ENCODE peak calls at places on chromosomes 12 and 14, in nine cellular contexts. One of them, this sample, is unnamed.

GRCh38 chr14:99790201-99790977 is 2.8 kb upstream of the EML1 start:
- DNase-seq in A549: no peak
- DNase-seq in RCC 7860: no peak
- DNase-seq in CD8-positive, alpha-beta T cell: no peak
- DNase-seq in Caco-2: no peak
- DNase-seq in T1000: no peak
- DNase-seq in iris pigment epithelial cell: no peak
- DNase-seq in GM23248: no peak
- DNase-seq in NCI-H1694 treated with DMSO at 0.1 percent for 48 hours: no peak
- DNase-seq in this sample: no peak

GRCh38 chr12:64672925-64673409 is 62.7 kb downstream of the RASSF3 start:
- DNase-seq in Caco-2: peak
- DNase-seq in RCC 7860: no peak
- DNase-seq in iris pigment epithelial cell: no peak
- DNase-seq in T1000: no peak
- DNase-seq in NCI-H1694 treated with DMSO at 0.1 percent for 48 hours: peak
- DNase-seq in CD8-positive, alpha-beta T cell: peak
- DNase-seq in GM23248: no peak
- DNase-seq in A549: peak
- DNase-seq in this sample: no peak

GRCh38 chr12:112930350-112930749 is 7.9 kb upstream of the OAS3 start:
- DNase-seq in Caco-2: no peak
- DNase-seq in GM23248: no peak
- DNase-seq in A549: no peak
- DNase-seq in T1000: no peak
- DNase-seq in RCC 7860: no peak
- DNase-seq in CD8-positive, alpha-beta T cell: no peak
- DNase-seq in iris pigment epithelial cell: no peak
- DNase-seq in NCI-H1694 treated with DMSO at 0.1 percent for 48 hours: no peak
- DNase-seq in this sample: no peak

GRCh38 chr12:5796171-5797091 is 148.6 kb downstream of the ANO2 start:
- DNase-seq in Caco-2: peak
- DNase-seq in iris pigment epithelial cell: no peak
- DNase-seq in GM23248: peak
- DNase-seq in T1000: no peak
- DNase-seq in CD8-positive, alpha-beta T cell: no peak
- DNase-seq in NCI-H1694 treated with DMSO at 0.1 percent for 48 hours: no peak
- DNase-seq in RCC 7860: no peak
- DNase-seq in A549: peak
- DNase-seq in this sample: peak

GRCh38 chr12:116892741-116893140 is 11.5 kb upstream of the HRK start:
- DNase-seq in GM23248: no peak
- DNase-seq in T1000: no peak
- DNase-seq in RCC 7860: no peak
- DNase-seq in iris pigment epithelial cell: no peak
- DNase-seq in NCI-H1694 treated with DMSO at 0.1 percent for 48 hours: no peak
- DNase-seq in CD8-positive, alpha-beta T cell: no peak
- DNase-seq in A549: no peak
- DNase-seq in Caco-2: no peak
- DNase-seq in this sample: no peak

GRCh38 chr14:101839236-101839635 is 77.7 kb downstream of the PPP2R5C start:
- DNase-seq in iris pigment epithelial cell: no peak
- DNase-seq in T1000: no peak
- DNase-seq in NCI-H1694 treated with DMSO at 0.1 percent for 48 hours: no peak
- DNase-seq in Caco-2: no peak
- DNase-seq in GM23248: no peak
- DNase-seq in A549: no peak
- DNase-seq in RCC 7860: no peak
- DNase-seq in CD8-positive, alpha-beta T cell: no peak
- DNase-seq in this sample: peak

GRCh38 chr14:105582639-105583038 is 56.3 kb downstream of the TMEM121 start:
- DNase-seq in RCC 7860: no peak
- DNase-seq in A549: no peak
- DNase-seq in iris pigment epithelial cell: peak
- DNase-seq in T1000: no peak
- DNase-seq in NCI-H1694 treated with DMSO at 0.1 percent for 48 hours: no peak
- DNase-seq in GM23248: no peak
- DNase-seq in CD8-positive, alpha-beta T cell: no peak
- DNase-seq in Caco-2: peak
- DNase-seq in this sample: peak

GRCh38 chr14:72780771-72781170 is 113.1 kb downstream of the DPF3 start:
- DNase-seq in NCI-H1694 treated with DMSO at 0.1 percent for 48 hours: no peak
- DNase-seq in A549: no peak
- DNase-seq in RCC 7860: no peak
- DNase-seq in T1000: no peak
- DNase-seq in Caco-2: no peak
- DNase-seq in GM23248: peak
- DNase-seq in CD8-positive, alpha-beta T cell: peak
- DNase-seq in iris pigment epithelial cell: peak
- DNase-seq in this sample: no peak

GRCh38 chr14:75050852-75051555 is at the start of gene MLH3:
- DNase-seq in Caco-2: peak
- DNase-seq in RCC 7860: peak
- DNase-seq in T1000: peak
- DNase-seq in NCI-H1694 treated with DMSO at 0.1 percent for 48 hours: peak
- DNase-seq in GM23248: peak
- DNase-seq in iris pigment epithelial cell: peak
- DNase-seq in A549: peak
- DNase-seq in CD8-positive, alpha-beta T cell: peak
- DNase-seq in this sample: peak

GRCh38 chr12:14545144-14546124 is 22.2 kb downstream of the PLBD1 start:
- DNase-seq in Caco-2: no peak
- DNase-seq in RCC 7860: no peak
- DNase-seq in NCI-H1694 treated with DMSO at 0.1 percent for 48 hours: no peak
- DNase-seq in CD8-positive, alpha-beta T cell: no peak
- DNase-seq in A549: no peak
- DNase-seq in GM23248: no peak
- DNase-seq in iris pigment epithelial cell: no peak
- DNase-seq in T1000: no peak
- DNase-seq in this sample: no peak

GRCh38 chr14:105665951-105666277 is 139.5 kb downstream of the TMEM121 start:
- DNase-seq in NCI-H1694 treated with DMSO at 0.1 percent for 48 hours: no peak
- DNase-seq in A549: no peak
- DNase-seq in GM23248: no peak
- DNase-seq in Caco-2: no peak
- DNase-seq in RCC 7860: no peak
- DNase-seq in iris pigment epithelial cell: no peak
- DNase-seq in CD8-positive, alpha-beta T cell: no peak
- DNase-seq in T1000: no peak
- DNase-seq in this sample: no peak

GRCh38 chr12:57694459-57695019 is 607 bp downstream of the OS9 start:
- DNase-seq in NCI-H1694 treated with DMSO at 0.1 percent for 48 hours: no peak
- DNase-seq in A549: no peak
- DNase-seq in RCC 7860: no peak
- DNase-seq in T1000: no peak
- DNase-seq in Caco-2: no peak
- DNase-seq in GM23248: peak
- DNase-seq in iris pigment epithelial cell: peak
- DNase-seq in CD8-positive, alpha-beta T cell: no peak
- DNase-seq in this sample: no peak

GRCh38 chr14:70254476-70254961 is 65.8 kb upstream of the SLC8A3 start:
- DNase-seq in iris pigment epithelial cell: peak
- DNase-seq in Caco-2: peak
- DNase-seq in GM23248: peak
- DNase-seq in T1000: no peak
- DNase-seq in A549: peak
- DNase-seq in CD8-positive, alpha-beta T cell: no peak
- DNase-seq in NCI-H1694 treated with DMSO at 0.1 percent for 48 hours: peak
- DNase-seq in RCC 7860: no peak
- DNase-seq in this sample: peak

GRCh38 chr12:94644622-94645021 is 5.7 kb downstream of the TMCC3 start:
- DNase-seq in NCI-H1694 treated with DMSO at 0.1 percent for 48 hours: no peak
- DNase-seq in Caco-2: no peak
- DNase-seq in A549: no peak
- DNase-seq in RCC 7860: peak
- DNase-seq in T1000: no peak
- DNase-seq in iris pigment epithelial cell: peak
- DNase-seq in CD8-positive, alpha-beta T cell: no peak
- DNase-seq in GM23248: peak
- DNase-seq in this sample: no peak